ENCODE peak calls at places on chromosomes 5 and 9, in six cellular contexts. One of them, this sample, is unnamed.

GRCh38 chr9:134585746-134586706 is 55.6 kb upstream of the COL5A1 start:
- DNase-seq in fibroblast of the conjunctiva: no peak
- DNase-seq in colonic mucosa: peak
- DNase-seq in cerebellar cortex: no peak
- DNase-seq in fibroblast of gingiva: peak
- DNase-seq in NCI-H1930: no peak
- DNase-seq in this sample: peak

GRCh38 chr9:79107911-79108676 is 463.7 kb upstream of the TLE4 start:
- DNase-seq in fibroblast of the conjunctiva: no peak
- DNase-seq in colonic mucosa: no peak
- DNase-seq in cerebellar cortex: no peak
- DNase-seq in fibroblast of gingiva: peak
- DNase-seq in NCI-H1930: no peak
- DNase-seq in this sample: peak

GRCh38 chr5:1004598-1005361 is 3.8 kb upstream of the NKD2 start:
- DNase-seq in fibroblast of the conjunctiva: no peak
- DNase-seq in colonic mucosa: peak
- DNase-seq in cerebellar cortex: no peak
- DNase-seq in fibroblast of gingiva: peak
- DNase-seq in NCI-H1930: peak
- DNase-seq in this sample: peak

GRCh38 chr5:179269781-179270543 is 75.3 kb downstream of the ADAMTS2 start:
- DNase-seq in fibroblast of the conjunctiva: no peak
- DNase-seq in colonic mucosa: peak
- DNase-seq in cerebellar cortex: no peak
- DNase-seq in fibroblast of gingiva: peak
- DNase-seq in NCI-H1930: no peak
- DNase-seq in this sample: peak

GRCh38 chr5:39283231-39283818 is 64.0 kb upstream of the FYB1 start:
- DNase-seq in fibroblast of the conjunctiva: peak
- DNase-seq in colonic mucosa: peak
- DNase-seq in cerebellar cortex: peak
- DNase-seq in fibroblast of gingiva: peak
- DNase-seq in NCI-H1930: peak
- DNase-seq in this sample: peak

GRCh38 chr5:154756203-154756870 is 1.2 kb downstream of the LARP1 start:
- DNase-seq in fibroblast of the conjunctiva: no peak
- DNase-seq in colonic mucosa: peak
- DNase-seq in cerebellar cortex: no peak
- DNase-seq in fibroblast of gingiva: no peak
- DNase-seq in NCI-H1930: no peak
- DNase-seq in this sample: peak

GRCh38 chr5:168239325-168239724 is 52.1 kb upstream of the WWC1 start:
- DNase-seq in fibroblast of the conjunctiva: no peak
- DNase-seq in colonic mucosa: no peak
- DNase-seq in cerebellar cortex: peak
- DNase-seq in fibroblast of gingiva: no peak
- DNase-seq in NCI-H1930: no peak
- DNase-seq in this sample: no peak

GRCh38 chr5:149916317-149917072 is 28.1 kb downstream of the PDE6A start:
- DNase-seq in fibroblast of the conjunctiva: no peak
- DNase-seq in colonic mucosa: no peak
- DNase-seq in cerebellar cortex: no peak
- DNase-seq in fibroblast of gingiva: no peak
- DNase-seq in NCI-H1930: no peak
- DNase-seq in this sample: no peak

GRCh38 chr5:72265032-72265903 is 54.8 kb downstream of the MRPS27 start:
- DNase-seq in fibroblast of the conjunctiva: no peak
- DNase-seq in colonic mucosa: no peak
- DNase-seq in cerebellar cortex: no peak
- DNase-seq in fibroblast of gingiva: no peak
- DNase-seq in NCI-H1930: no peak
- DNase-seq in this sample: no peak

GRCh38 chr9:69768716-69769115 is 8.9 kb upstream of the PTAR1 start:
- DNase-seq in fibroblast of the conjunctiva: no peak
- DNase-seq in colonic mucosa: no peak
- DNase-seq in cerebellar cortex: no peak
- DNase-seq in fibroblast of gingiva: peak
- DNase-seq in NCI-H1930: no peak
- DNase-seq in this sample: peak

GRCh38 chr5:75886706-75887105 is 169.5 kb upstream of the POC5 start:
- DNase-seq in fibroblast of the conjunctiva: no peak
- DNase-seq in colonic mucosa: no peak
- DNase-seq in cerebellar cortex: no peak
- DNase-seq in fibroblast of gingiva: no peak
- DNase-seq in NCI-H1930: no peak
- DNase-seq in this sample: peak

GRCh38 chr9:122130837-122131236 is 28.7 kb downstream of the NDUFA8 start:
- DNase-seq in fibroblast of the conjunctiva: no peak
- DNase-seq in colonic mucosa: no peak
- DNase-seq in cerebellar cortex: no peak
- DNase-seq in fibroblast of gingiva: no peak
- DNase-seq in NCI-H1930: no peak
- DNase-seq in this sample: no peak

GRCh38 chr9:78562021-78562420 is 265.1 kb downstream of the PSAT1 start:
- DNase-seq in fibroblast of the conjunctiva: no peak
- DNase-seq in colonic mucosa: no peak
- DNase-seq in cerebellar cortex: no peak
- DNase-seq in fibroblast of gingiva: no peak
- DNase-seq in NCI-H1930: no peak
- DNase-seq in this sample: no peak

GRCh38 chr9:132069046-132069898 is 10.4 kb downstream of the MED27 start:
- DNase-seq in fibroblast of the conjunctiva: no peak
- DNase-seq in colonic mucosa: no peak
- DNase-seq in cerebellar cortex: no peak
- DNase-seq in fibroblast of gingiva: peak
- DNase-seq in NCI-H1930: no peak
- DNase-seq in this sample: peak

GRCh38 chr5:146042628-146043279 is 62.6 kb downstream of the PLAC8L1 start:
- DNase-seq in fibroblast of the conjunctiva: no peak
- DNase-seq in colonic mucosa: peak
- DNase-seq in cerebellar cortex: no peak
- DNase-seq in fibroblast of gingiva: no peak
- DNase-seq in NCI-H1930: no peak
- DNase-seq in this sample: peak

GRCh38 chr5:98108497-98108896 is 665.0 kb upstream of the RGMB start:
- DNase-seq in fibroblast of the conjunctiva: peak
- DNase-seq in colonic mucosa: no peak
- DNase-seq in cerebellar cortex: no peak
- DNase-seq in fibroblast of gingiva: peak
- DNase-seq in NCI-H1930: no peak
- DNase-seq in this sample: peak

This sample was measured in GM23248.